ENCODE peak calls at places on chromosome 4, in five cellular contexts. One of them, this sample, is unnamed.

GRCh38 chr4:140300271-140300970 is 73.0 kb upstream of the SCOC start:
- DNase-seq in IMR-90: peak; percentile 87
- DNase-seq in A549: peak; percentile 19
- DNase-seq in ovary: no peak
- DNase-seq in breast epithelium: peak; percentile 19
- DNase-seq in this sample: no peak

GRCh38 chr4:154491341-154491679 is 289 bp downstream of the DCHS2 start:
- DNase-seq in breast epithelium: no peak
- DNase-seq in IMR-90: peak; percentile 5
- DNase-seq in A549: peak; percentile 14
- DNase-seq in ovary: no peak
- DNase-seq in this sample: no peak

GRCh38 chr4:122152699-122153328 is 683 bp downstream of the BLTP1 start:
- DNase-seq in ovary: no peak
- DNase-seq in breast epithelium: peak; percentile 24
- DNase-seq in IMR-90: peak; percentile 25
- DNase-seq in A549: peak; percentile 13
- DNase-seq in this sample: peak; percentile 38

GRCh38 chr4:64564126-64564525 is 154.9 kb upstream of the TECRL start:
- DNase-seq in ovary: no peak
- DNase-seq in IMR-90: no peak
- DNase-seq in A549: no peak
- DNase-seq in breast epithelium: no peak
- DNase-seq in this sample: no peak

GRCh38 chr4:24753519-24753918 is 41.9 kb upstream of the SOD3 start:
- DNase-seq in breast epithelium: no peak
- DNase-seq in A549: peak; percentile 38
- DNase-seq in IMR-90: peak; percentile 67
- DNase-seq in ovary: no peak
- DNase-seq in this sample: no peak

GRCh38 chr4:29319663-29320340 is 1400.4 kb upstream of the PCDH7 start:
- DNase-seq in IMR-90: no peak
- DNase-seq in breast epithelium: no peak
- DNase-seq in ovary: no peak
- DNase-seq in A549: no peak
- DNase-seq in this sample: no peak

GRCh38 chr4:105158837-105159236 is 12.2 kb downstream of the TET2 start:
- DNase-seq in A549: no peak
- DNase-seq in ovary: peak; percentile 32
- DNase-seq in breast epithelium: no peak
- DNase-seq in IMR-90: peak; percentile 56
- DNase-seq in this sample: no peak

GRCh38 chr4:88743696-88744095 is 46.1 kb upstream of the NAP1L5 start:
- DNase-seq in breast epithelium: no peak
- DNase-seq in A549: no peak
- DNase-seq in IMR-90: peak; percentile 94
- DNase-seq in ovary: no peak
- DNase-seq in this sample: no peak

GRCh38 chr4:3451956-3452355 is 10.2 kb downstream of the HGFAC start:
- DNase-seq in A549: no peak
- DNase-seq in ovary: no peak
- DNase-seq in breast epithelium: no peak
- DNase-seq in IMR-90: peak; percentile 79
- DNase-seq in this sample: no peak

GRCh38 chr4:168600796-168601583 is 104.1 kb downstream of the PALLD start:
- DNase-seq in IMR-90: no peak
- DNase-seq in ovary: no peak
- DNase-seq in A549: no peak
- DNase-seq in breast epithelium: no peak
- DNase-seq in this sample: no peak

GRCh38 chr4:8553958-8554357 is 26.2 kb upstream of the GPR78 start:
- DNase-seq in IMR-90: no peak
- DNase-seq in A549: no peak
- DNase-seq in ovary: no peak
- DNase-seq in breast epithelium: no peak
- DNase-seq in this sample: no peak

GRCh38 chr4:100981447-100982204 is 365.7 kb downstream of the PPP3CA start:
- DNase-seq in ovary: no peak
- DNase-seq in IMR-90: peak; percentile 20
- DNase-seq in A549: no peak
- DNase-seq in breast epithelium: no peak
- DNase-seq in this sample: no peak

GRCh38 chr4:91198951-91199350 is 1071.8 kb downstream of the CCSER1 start:
- DNase-seq in A549: no peak
- DNase-seq in IMR-90: no peak
- DNase-seq in ovary: no peak
- DNase-seq in breast epithelium: no peak
- DNase-seq in this sample: no peak

GRCh38 chr4:153799708-153800074 is 10.8 kb upstream of the SFRP2 start:
- DNase-seq in ovary: no peak
- DNase-seq in breast epithelium: no peak
- DNase-seq in A549: no peak
- DNase-seq in IMR-90: no peak
- DNase-seq in this sample: no peak

GRCh38 chr4:163694385-163694784 is 199.9 kb downstream of the TMA16 start:
- DNase-seq in IMR-90: peak; percentile 89
- DNase-seq in breast epithelium: no peak
- DNase-seq in A549: no peak
- DNase-seq in ovary: no peak
- DNase-seq in this sample: no peak

GRCh38 chr4:4914059-4914820 is 54.8 kb downstream of the MSX1 start:
- DNase-seq in A549: no peak
- DNase-seq in IMR-90: peak; percentile 53
- DNase-seq in ovary: no peak
- DNase-seq in breast epithelium: no peak
- DNase-seq in this sample: no peak

GRCh38 chr4:139207873-139208403 is 30.9 kb upstream of the ELF2 start:
- DNase-seq in A549: no peak
- DNase-seq in breast epithelium: no peak
- DNase-seq in ovary: no peak
- DNase-seq in IMR-90: peak; percentile 6
- DNase-seq in this sample: no peak

GRCh38 chr4:87745058-87745842 is 54.1 kb upstream of the IBSP start:
- DNase-seq in ovary: no peak
- DNase-seq in A549: no peak
- DNase-seq in breast epithelium: no peak
- DNase-seq in IMR-90: no peak
- DNase-seq in this sample: no peak

GRCh38 chr4:146243141-146243882 is 29.0 kb downstream of the REELD1 start:
- DNase-seq in IMR-90: peak; percentile 37
- DNase-seq in ovary: no peak
- DNase-seq in breast epithelium: no peak
- DNase-seq in A549: no peak
- DNase-seq in this sample: no peak

DNA sequence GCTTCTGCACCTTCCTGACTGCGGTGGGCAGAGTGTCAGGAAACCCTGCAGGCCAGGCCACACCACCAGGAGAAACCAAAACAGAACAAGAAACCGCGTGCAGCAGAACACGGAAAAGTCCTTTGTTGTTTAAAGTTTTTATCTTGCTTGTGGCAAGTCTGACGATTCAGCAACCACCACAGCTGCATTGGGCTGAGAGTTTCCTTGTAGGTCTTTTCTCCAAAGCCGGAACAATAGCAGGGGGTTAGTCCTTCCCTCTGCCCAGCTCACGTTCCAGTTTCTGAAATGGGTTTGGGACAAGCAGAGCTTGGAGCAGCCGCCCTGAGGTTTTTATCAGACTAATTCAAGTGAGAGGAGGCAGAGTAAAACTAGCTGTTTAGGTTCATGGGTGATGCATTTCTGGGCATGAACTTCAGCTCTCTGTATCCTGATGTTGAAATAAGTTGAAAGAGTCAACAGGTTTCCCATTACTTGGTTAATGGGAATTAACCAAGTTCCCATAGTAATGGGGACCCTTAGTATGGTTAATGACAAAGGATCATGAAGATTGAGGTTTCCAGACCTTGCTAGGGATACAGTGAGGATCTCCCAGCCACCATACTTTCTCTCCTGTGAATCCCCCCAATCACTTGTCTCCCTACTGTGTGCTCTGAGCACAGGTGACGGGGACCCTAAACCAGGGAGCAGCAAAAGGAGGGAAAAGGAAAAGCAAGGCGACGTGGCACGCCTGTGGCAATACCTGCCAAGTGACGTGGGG is 217.0 kb downstream of the PTTG2 start:
- DNase-seq in ovary: peak; percentile 29
- DNase-seq in A549: no peak
- DNase-seq in breast epithelium: peak; percentile 35
- DNase-seq in IMR-90: peak; percentile 44
- DNase-seq in this sample: peak; percentile 71
- TF ChIP-seq POLR2A in ovary: no peak
- TF ChIP-seq POLR2A in A549: no peak
- TF ChIP-seq POLR2A in breast epithelium: no peak
- TF ChIP-seq POLR2A in IMR-90: no peak
- TF ChIP-seq POLR2A in this sample: no peak

GRCh38 chr4:10093801-10094552 is 22.6 kb downstream of the WDR1 start:
- DNase-seq in ovary: peak; percentile 60
- DNase-seq in IMR-90: peak; percentile 89
- DNase-seq in A549: no peak
- DNase-seq in breast epithelium: peak; percentile 88
- DNase-seq in this sample: no peak
- H3K4me1 ChIP-seq in ovary: peaks cover 28% of the 10 kb centered on the region
- H3K4me1 ChIP-seq in IMR-90: peaks cover 57% of the 10 kb centered on the region
- H3K4me1 ChIP-seq in A549: peaks cover 23% of the 10 kb centered on the region
- H3K4me1 ChIP-seq in breast epithelium: peaks cover 12% of the 10 kb centered on the region
- H3K4me1 ChIP-seq in this sample: peaks cover 62% of the 10 kb centered on the region

GRCh38 chr4:155950461-155950860 is 3.2 kb downstream of the CTSO start:
- DNase-seq in IMR-90: no peak
- DNase-seq in ovary: no peak
- DNase-seq in A549: no peak
- DNase-seq in breast epithelium: no peak
- DNase-seq in this sample: no peak

GRCh38 chr4:155954939-155955338 is 1.3 kb upstream of the CTSO start:
- DNase-seq in IMR-90: peak; percentile 45
- DNase-seq in ovary: no peak
- DNase-seq in breast epithelium: no peak
- DNase-seq in A549: no peak
- DNase-seq in this sample: no peak

GRCh38 chr4:155952546-155952945 is 1.1 kb downstream of the CTSO start:
- DNase-seq in breast epithelium: no peak
- DNase-seq in ovary: no peak
- DNase-seq in IMR-90: peak; percentile 42
- DNase-seq in A549: no peak
- DNase-seq in this sample: no peak

GRCh38 chr4:155954118-155954503 is 445 bp upstream of the CTSO start:
- DNase-seq in IMR-90: no peak
- DNase-seq in A549: no peak
- DNase-seq in ovary: no peak
- DNase-seq in breast epithelium: no peak
- DNase-seq in this sample: no peak

GRCh38 chr4:155953151-155954117 is at the start of gene CTSO:
- DNase-seq in ovary: peak; percentile 75
- DNase-seq in A549: peak; percentile 44
- DNase-seq in IMR-90: peak; percentile 85
- DNase-seq in breast epithelium: peak; percentile 55
- DNase-seq in this sample: peak; percentile 72
- TF ChIP-seq POLR2A in ovary: peak; percentile 31
- TF ChIP-seq POLR2A in A549: peak; percentile 40
- TF ChIP-seq POLR2A in IMR-90: peak; percentile 62
- TF ChIP-seq POLR2A in breast epithelium: no peak
- TF ChIP-seq POLR2A in this sample: no peak

GRCh38 chr4:123405212-123405856 is 8.7 kb downstream of the SPRY1 start:
- DNase-seq in A549: no peak
- DNase-seq in IMR-90: no peak
- DNase-seq in ovary: no peak
- DNase-seq in breast epithelium: no peak
- DNase-seq in this sample: no peak

GRCh38 chr4:123406862-123407261 is 10.3 kb downstream of the SPRY1 start:
- DNase-seq in IMR-90: no peak
- DNase-seq in A549: no peak
- DNase-seq in ovary: no peak
- DNase-seq in breast epithelium: no peak
- DNase-seq in this sample: no peak

GRCh38 chr4:123409301-123409700 is 12.7 kb downstream of the SPRY1 start:
- DNase-seq in A549: no peak
- DNase-seq in breast epithelium: no peak
- DNase-seq in ovary: no peak
- DNase-seq in IMR-90: no peak
- DNase-seq in this sample: no peak

GRCh38 chr4:123411514-123411913 is 14.9 kb downstream of the SPRY1 start:
- DNase-seq in IMR-90: no peak
- DNase-seq in breast epithelium: no peak
- DNase-seq in ovary: no peak
- DNase-seq in A549: no peak
- DNase-seq in this sample: no peak

DNA sequence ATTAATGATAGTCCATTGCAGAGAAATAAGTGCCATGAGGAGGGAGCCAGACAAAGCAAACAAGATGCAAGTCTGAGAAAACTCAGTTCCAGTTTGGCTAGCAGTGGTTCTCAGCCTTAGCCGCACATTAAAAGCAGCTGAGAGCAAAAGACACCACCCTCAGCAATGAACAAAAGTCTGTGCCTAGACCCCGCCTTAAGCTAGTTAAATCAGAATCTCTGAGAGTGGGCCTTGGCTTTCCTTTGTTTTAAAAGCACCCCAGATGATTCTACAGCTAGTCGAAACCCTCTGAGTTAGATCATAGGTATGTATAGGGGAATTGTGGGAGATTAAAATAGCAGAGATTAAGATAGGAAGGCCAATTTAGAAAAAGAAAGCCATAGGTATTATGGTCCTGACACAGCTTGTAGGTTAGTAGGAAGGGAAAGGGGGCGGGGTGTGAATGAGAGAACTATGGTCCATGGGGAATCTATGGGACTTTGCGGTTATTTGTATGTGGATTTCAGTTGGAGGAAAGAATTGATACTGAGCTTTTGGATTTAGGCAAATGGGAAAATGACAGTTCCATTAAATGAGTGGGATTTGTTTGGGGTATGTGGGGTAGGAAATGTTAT is 12.0 kb downstream of the SPRY1 start:
- DNase-seq in IMR-90: no peak
- DNase-seq in breast epithelium: no peak
- DNase-seq in ovary: no peak
- DNase-seq in A549: no peak
- DNase-seq in this sample: no peak
- H3K4me1 ChIP-seq in IMR-90: peaks cover 7% of the 10 kb centered on the region
- H3K4me1 ChIP-seq in breast epithelium: no peaks in the 10 kb centered on the region
- H3K4me1 ChIP-seq in ovary: no peaks in the 10 kb centered on the region
- H3K4me1 ChIP-seq in A549: peaks cover 15% of the 10 kb centered on the region
- H3K4me1 ChIP-seq in this sample: peaks cover 3% of the 10 kb centered on the region